ENCODE peak calls at places on chromosomes 16 and 17, in nine cellular contexts. W, F, V, K, I, T, L, B and N are unnamed samples.

GRCh38 chr17:63433746-63434591 is 12.1 kb downstream of the CYB561 start:
- DNase-seq in F (no peak), V (no peak), L (no peak), W (peak; percentile 29), T (peak; percentile 94), K (peak; percentile 89), B (no peak), I (no peak), N (peak; percentile 97)

GRCh38 chr16:4637501-4638166 is 13.0 kb downstream of the MGRN1 start:
- DNase-seq in K (no peak), W (no peak), V (no peak), F (no peak), L (no peak), T (no peak), I (no peak), B (no peak), N (no peak)

GRCh38 chr16:89586853-89587252 is 11.3 kb downstream of the CPNE7 start:
- DNase-seq in T (peak; percentile 44), V (no peak), B (no peak), W (no peak), L (no peak), K (peak; percentile 63), I (no peak), F (no peak), N (no peak)

GRCh38 chr16:88809068-88809675 is 2.6 kb downstream of the APRT start:
- DNase-seq in V (no peak), T (peak; percentile 22), F (no peak), W (no peak), L (peak; percentile 51), K (no peak), B (no peak), I (no peak), N (peak; percentile 81)

GRCh38 chr16:77834600-77834963 is 46.2 kb downstream of the VAT1L start:
- DNase-seq in T (peak; percentile 80), W (no peak), L (no peak), K (peak; percentile 95), B (no peak), F (no peak), I (no peak), V (no peak), N (peak; percentile 78)

GRCh38 chr16:85162478-85163277 is 50.4 kb upstream of the CIBAR2 start:
- DNase-seq in K (no peak), B (no peak), W (no peak), T (peak; percentile 70), L (peak; percentile 79), V (no peak), I (no peak), F (no peak), N (peak; percentile 68)

GRCh38 chr16:88782454-88783390 is 2.3 kb downstream of the PIEZO1 start:
- DNase-seq in T (peak; percentile 89), B (no peak), W (no peak), F (peak; percentile 51), I (no peak), L (no peak), V (peak; percentile 66), K (peak; percentile 92), N (peak; percentile 89)

GRCh38 chr16:85309656-85310587 is 197.7 kb upstream of the CIBAR2 start:
- DNase-seq in L (peak; percentile 96), T (no peak), V (no peak), B (peak; percentile 66), W (no peak), K (no peak), I (peak; percentile 11), F (peak; percentile 92), N (no peak)

GRCh38 chr16:80666378-80667257 is 125.8 kb downstream of the DYNLRB2 start:
- DNase-seq in B (no peak), L (peak; percentile 86), K (no peak), F (no peak), T (no peak), I (no peak), W (no peak), V (no peak), N (peak; percentile 37)

GRCh38 chr16:57643166-57643813 is 14.9 kb downstream of the ADGRG1 start:
- DNase-seq in T (peak; percentile 94), K (peak; percentile 71), B (no peak), W (peak; percentile 36), F (no peak), L (no peak), V (no peak), I (no peak), N (peak; percentile 93)

GRCh38 chr17:75850928-75851692 is 4.0 kb downstream of the WBP2 start:
- DNase-seq in L (no peak), F (no peak), K (no peak), V (no peak), T (no peak), I (no peak), B (no peak), W (no peak), N (no peak)

GRCh38 chr17:42365136-42365535 is 23.1 kb downstream of the STAT3 start:
- DNase-seq in K (peak; percentile 84), V (no peak), W (no peak), F (no peak), L (no peak), T (peak; percentile 67), B (no peak), I (no peak), N (peak; percentile 85)

GRCh38 chr16:30121741-30122620 is 1.0 kb downstream of the MAPK3 start:
- DNase-seq in B (no peak), W (peak; percentile 36), T (no peak), K (no peak), L (no peak), V (no peak), I (no peak), F (no peak), N (no peak)

GRCh38 chr17:37608369-37609169 is 649 bp downstream of the SYNRG start:
- DNase-seq in W (peak; percentile 35), T (peak; percentile 55), B (no peak), K (peak; percentile 3), V (no peak), I (no peak), L (peak; percentile 73), F (peak; percentile 72), N (peak; percentile 55)

GRCh38 chr17:7179317-7180254 is at the start of gene ASGR1:
- DNase-seq in F (no peak), V (no peak), I (no peak), K (no peak), B (no peak), W (peak; percentile 13), L (no peak), T (no peak), N (no peak)

GRCh38 chr16:30491744-30492308 is 19.3 kb downstream of the ITGAL start:
- DNase-seq in I (no peak), L (no peak), K (no peak), F (no peak), W (peak; percentile 48), T (peak; percentile 97), B (peak; percentile 64), V (no peak), N (peak; percentile 97)

GRCh38 chr16:50469744-50470301 is 78.4 kb upstream of the NKD1 start:
- DNase-seq in I (no peak), B (no peak), K (no peak), F (no peak), L (no peak), W (no peak), V (no peak), T (no peak), N (no peak)

GRCh38 chr16:85317704-85318103 is 205.4 kb upstream of the CIBAR2 start:
- DNase-seq in B (no peak), K (no peak), I (no peak), V (no peak), F (no peak), L (no peak), W (no peak), T (no peak), N (no peak)

GRCh38 chr16:70611785-70612303 is 34.5 kb upstream of the IL34 start:
- DNase-seq in K (no peak), V (no peak), I (no peak), B (no peak), L (no peak), F (no peak), W (no peak), T (no peak), N (no peak)

GRCh38 chr16:55568151-55568693 is 1.7 kb downstream of the CAPNS2 start:
- DNase-seq in B (no peak), W (no peak), I (no peak), K (no peak), V (no peak), F (no peak), L (no peak), T (no peak), N (no peak)

GRCh38 chr16:27005386-27005785 is 61.3 kb upstream of the C16orf82 start:
- DNase-seq in W (no peak), I (no peak), L (no peak), T (no peak), F (no peak), K (no peak), B (no peak), V (no peak), N (no peak)

GRCh38 chr16:9154576-9155410 is 63.3 kb downstream of the HAPSTR1 start:
- DNase-seq in W (no peak), K (no peak), B (no peak), I (no peak), L (no peak), T (no peak), F (no peak), V (no peak), N (no peak)

GRCh38 chr16:74448990-74449389 is 27.7 kb upstream of the CLEC18B start:
- DNase-seq in V (no peak), K (peak; percentile 90), F (no peak), B (peak; percentile 14), L (no peak), W (peak; percentile 91), I (no peak), T (peak; percentile 96), N (peak; percentile 96)